ENCODE peak calls at places on chromosomes 11 and 22, in ten cellular contexts. One of them, this sample, is unnamed.

GRCh38 chr11:118889796-118890195 is 6.1 kb downstream of the CXCR5 start:
- DNase-seq in stomach: no peak
- DNase-seq in left lung: no peak
- DNase-seq in DND-41: no peak
- DNase-seq in PC-9: peak
- DNase-seq in cardiac muscle cell: peak
- DNase-seq in CD8-positive, alpha-beta T cell: no peak
- DNase-seq in uterus: peak
- DNase-seq in tibial nerve: no peak
- DNase-seq in WTC11: no peak
- DNase-seq in this sample: no peak

GRCh38 chr22:34845391-34845790 is 220.6 kb upstream of the ISX start:
- DNase-seq in stomach: no peak
- DNase-seq in left lung: no peak
- DNase-seq in DND-41: no peak
- DNase-seq in PC-9: no peak
- DNase-seq in cardiac muscle cell: no peak
- DNase-seq in CD8-positive, alpha-beta T cell: no peak
- DNase-seq in uterus: no peak
- DNase-seq in tibial nerve: no peak
- DNase-seq in WTC11: no peak
- DNase-seq in this sample: no peak

GRCh38 chr11:119355091-119355843 is 8.8 kb upstream of the MFRP start:
- DNase-seq in stomach: no peak
- DNase-seq in left lung: no peak
- DNase-seq in DND-41: no peak
- DNase-seq in PC-9: no peak
- DNase-seq in cardiac muscle cell: no peak
- DNase-seq in CD8-positive, alpha-beta T cell: no peak
- DNase-seq in uterus: no peak
- DNase-seq in tibial nerve: no peak
- DNase-seq in WTC11: no peak
- DNase-seq in this sample: no peak

GRCh38 chr22:44309137-44309536 is 3.6 kb downstream of the SHISAL1 start:
- DNase-seq in stomach: no peak
- DNase-seq in left lung: peak
- DNase-seq in DND-41: no peak
- DNase-seq in PC-9: peak
- DNase-seq in cardiac muscle cell: peak
- DNase-seq in CD8-positive, alpha-beta T cell: no peak
- DNase-seq in uterus: peak
- DNase-seq in tibial nerve: no peak
- DNase-seq in WTC11: no peak
- DNase-seq in this sample: no peak

GRCh38 chr22:50603511-50604255 is 3.1 kb downstream of the MAPK8IP2 start:
- DNase-seq in stomach: no peak
- DNase-seq in left lung: peak
- DNase-seq in DND-41: no peak
- DNase-seq in PC-9: no peak
- DNase-seq in cardiac muscle cell: no peak
- DNase-seq in CD8-positive, alpha-beta T cell: no peak
- DNase-seq in uterus: no peak
- DNase-seq in tibial nerve: no peak
- DNase-seq in WTC11: no peak
- DNase-seq in this sample: peak

GRCh38 chr11:35216962-35217667 is 78.1 kb downstream of the CD44 start:
- DNase-seq in stomach: no peak
- DNase-seq in left lung: no peak
- DNase-seq in DND-41: peak
- DNase-seq in PC-9: peak
- DNase-seq in cardiac muscle cell: no peak
- DNase-seq in CD8-positive, alpha-beta T cell: no peak
- DNase-seq in uterus: no peak
- DNase-seq in tibial nerve: no peak
- DNase-seq in WTC11: no peak
- DNase-seq in this sample: no peak

GRCh38 chr11:75313457-75314272 is 37.8 kb downstream of the ARRB1 start:
- DNase-seq in stomach: peak
- DNase-seq in left lung: no peak
- DNase-seq in DND-41: no peak
- DNase-seq in PC-9: no peak
- DNase-seq in cardiac muscle cell: peak
- DNase-seq in CD8-positive, alpha-beta T cell: no peak
- DNase-seq in uterus: peak
- DNase-seq in tibial nerve: no peak
- DNase-seq in WTC11: no peak
- DNase-seq in this sample: no peak

GRCh38 chr22:31377609-31378008 is 21.8 kb upstream of the DRG1 start:
- DNase-seq in stomach: no peak
- DNase-seq in left lung: no peak
- DNase-seq in DND-41: no peak
- DNase-seq in PC-9: no peak
- DNase-seq in cardiac muscle cell: peak
- DNase-seq in CD8-positive, alpha-beta T cell: no peak
- DNase-seq in uterus: no peak
- DNase-seq in tibial nerve: no peak
- DNase-seq in WTC11: no peak
- DNase-seq in this sample: no peak

GRCh38 chr11:60130496-60130895 is 42.0 kb downstream of the MS4A2 start:
- DNase-seq in stomach: no peak
- DNase-seq in left lung: no peak
- DNase-seq in DND-41: peak
- DNase-seq in PC-9: no peak
- DNase-seq in cardiac muscle cell: peak
- DNase-seq in CD8-positive, alpha-beta T cell: no peak
- DNase-seq in uterus: no peak
- DNase-seq in tibial nerve: no peak
- DNase-seq in WTC11: peak
- DNase-seq in this sample: peak

GRCh38 chr22:37487559-37487958 is 1.4 kb upstream of the MFNG start:
- DNase-seq in stomach: no peak
- DNase-seq in left lung: no peak
- DNase-seq in DND-41: no peak
- DNase-seq in PC-9: no peak
- DNase-seq in cardiac muscle cell: no peak
- DNase-seq in CD8-positive, alpha-beta T cell: no peak
- DNase-seq in uterus: no peak
- DNase-seq in tibial nerve: no peak
- DNase-seq in WTC11: no peak
- DNase-seq in this sample: no peak

GRCh38 chr22:37485006-37485713 is 1.0 kb downstream of the MFNG start:
- DNase-seq in stomach: no peak
- DNase-seq in left lung: peak
- DNase-seq in DND-41: peak
- DNase-seq in PC-9: no peak
- DNase-seq in cardiac muscle cell: no peak
- DNase-seq in CD8-positive, alpha-beta T cell: peak
- DNase-seq in uterus: no peak
- DNase-seq in tibial nerve: no peak
- DNase-seq in WTC11: no peak
- DNase-seq in this sample: peak

GRCh38 chr22:37487129-37487528 is 945 bp upstream of the MFNG start:
- DNase-seq in stomach: no peak
- DNase-seq in left lung: no peak
- DNase-seq in DND-41: no peak
- DNase-seq in PC-9: no peak
- DNase-seq in cardiac muscle cell: no peak
- DNase-seq in CD8-positive, alpha-beta T cell: no peak
- DNase-seq in uterus: no peak
- DNase-seq in tibial nerve: no peak
- DNase-seq in WTC11: no peak
- DNase-seq in this sample: no peak

GRCh38 chr22:37485714-37486223 is 415 bp downstream of the MFNG start:
- DNase-seq in stomach: no peak
- DNase-seq in left lung: no peak
- DNase-seq in DND-41: peak
- DNase-seq in PC-9: no peak
- DNase-seq in cardiac muscle cell: no peak
- DNase-seq in CD8-positive, alpha-beta T cell: no peak
- DNase-seq in uterus: no peak
- DNase-seq in tibial nerve: no peak
- DNase-seq in WTC11: no peak
- DNase-seq in this sample: no peak

DNA sequence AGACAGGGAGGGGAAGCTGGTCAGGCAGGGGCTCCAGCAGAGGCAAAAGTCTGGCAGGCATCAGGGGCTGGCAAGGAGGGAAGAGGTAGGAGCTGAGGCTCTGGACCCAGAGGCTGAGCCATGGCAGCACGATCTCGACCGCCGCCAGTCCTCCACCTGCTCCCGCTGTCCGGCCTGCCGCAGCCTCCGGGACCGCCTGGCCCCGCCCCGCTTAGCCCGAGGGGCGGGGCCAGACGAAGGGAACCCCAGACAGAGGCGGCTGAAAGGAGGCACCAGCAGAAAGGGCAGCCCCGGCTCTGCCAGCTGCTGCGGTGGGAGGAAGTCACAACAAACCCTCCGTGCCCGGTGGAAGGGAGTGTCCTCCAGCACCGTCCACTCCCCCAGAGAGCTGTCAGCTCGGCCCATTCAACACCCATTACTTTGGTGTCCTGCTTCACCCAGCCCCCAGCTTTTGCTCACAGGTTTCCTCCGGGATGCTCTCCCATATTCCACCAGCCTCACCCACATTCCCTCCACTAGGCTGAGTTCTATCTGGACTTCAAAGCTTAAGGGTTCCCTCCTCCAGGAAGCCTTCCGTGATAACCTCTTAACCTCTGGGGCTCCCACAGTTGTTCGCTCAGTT is at the start of gene MFNG:
- DNase-seq in stomach: peak
- DNase-seq in left lung: peak
- DNase-seq in DND-41: peak
- DNase-seq in PC-9: no peak
- DNase-seq in cardiac muscle cell: peak
- DNase-seq in CD8-positive, alpha-beta T cell: peak
- DNase-seq in uterus: peak
- DNase-seq in tibial nerve: peak
- DNase-seq in WTC11: peak
- DNase-seq in this sample: peak
- TF ChIP-seq CTCF in stomach: no peak
- TF ChIP-seq CTCF in left lung: no peak
- TF ChIP-seq CTCF in DND-41: no peak
- TF ChIP-seq CTCF in PC-9: no peak
- TF ChIP-seq CTCF in cardiac muscle cell: no peak
- TF ChIP-seq CTCF in CD8-positive, alpha-beta T cell: no peak
- TF ChIP-seq CTCF in uterus: no peak
- TF ChIP-seq CTCF in tibial nerve: no peak
- TF ChIP-seq CTCF in WTC11: no peak
- TF ChIP-seq CTCF in this sample: no peak

DNA sequence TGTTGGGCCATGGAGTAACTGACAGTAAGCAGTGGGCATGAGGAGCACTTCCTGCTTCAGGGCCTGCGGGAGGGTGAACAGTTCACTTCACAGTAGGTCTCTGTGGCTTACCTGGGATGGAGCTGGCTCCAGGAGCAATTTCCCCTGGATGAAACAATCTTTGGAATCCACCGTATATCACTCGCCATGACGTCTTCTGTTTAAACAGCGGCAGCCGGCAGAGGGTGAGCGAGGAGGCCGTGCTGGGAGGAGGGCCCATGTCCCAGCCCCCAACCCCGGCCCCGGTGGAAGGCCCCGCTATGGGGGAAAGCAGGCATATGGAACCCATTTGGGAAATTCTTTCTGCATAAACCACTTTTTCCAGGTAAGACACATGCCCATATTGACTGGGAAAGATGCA is 40.1 kb downstream of the SMIM38 start:
- DNase-seq in stomach: no peak
- DNase-seq in left lung: no peak
- DNase-seq in DND-41: no peak
- DNase-seq in PC-9: no peak
- DNase-seq in cardiac muscle cell: no peak
- DNase-seq in CD8-positive, alpha-beta T cell: no peak
- DNase-seq in uterus: no peak
- DNase-seq in tibial nerve: no peak
- DNase-seq in WTC11: no peak
- DNase-seq in this sample: no peak
- TF ChIP-seq CTCF in stomach: no peak
- TF ChIP-seq CTCF in left lung: no peak
- TF ChIP-seq CTCF in DND-41: no peak
- TF ChIP-seq CTCF in PC-9: no peak
- TF ChIP-seq CTCF in cardiac muscle cell: no peak
- TF ChIP-seq CTCF in CD8-positive, alpha-beta T cell: no peak
- TF ChIP-seq CTCF in uterus: no peak
- TF ChIP-seq CTCF in tibial nerve: no peak
- TF ChIP-seq CTCF in WTC11: no peak
- TF ChIP-seq CTCF in this sample: no peak

DNA sequence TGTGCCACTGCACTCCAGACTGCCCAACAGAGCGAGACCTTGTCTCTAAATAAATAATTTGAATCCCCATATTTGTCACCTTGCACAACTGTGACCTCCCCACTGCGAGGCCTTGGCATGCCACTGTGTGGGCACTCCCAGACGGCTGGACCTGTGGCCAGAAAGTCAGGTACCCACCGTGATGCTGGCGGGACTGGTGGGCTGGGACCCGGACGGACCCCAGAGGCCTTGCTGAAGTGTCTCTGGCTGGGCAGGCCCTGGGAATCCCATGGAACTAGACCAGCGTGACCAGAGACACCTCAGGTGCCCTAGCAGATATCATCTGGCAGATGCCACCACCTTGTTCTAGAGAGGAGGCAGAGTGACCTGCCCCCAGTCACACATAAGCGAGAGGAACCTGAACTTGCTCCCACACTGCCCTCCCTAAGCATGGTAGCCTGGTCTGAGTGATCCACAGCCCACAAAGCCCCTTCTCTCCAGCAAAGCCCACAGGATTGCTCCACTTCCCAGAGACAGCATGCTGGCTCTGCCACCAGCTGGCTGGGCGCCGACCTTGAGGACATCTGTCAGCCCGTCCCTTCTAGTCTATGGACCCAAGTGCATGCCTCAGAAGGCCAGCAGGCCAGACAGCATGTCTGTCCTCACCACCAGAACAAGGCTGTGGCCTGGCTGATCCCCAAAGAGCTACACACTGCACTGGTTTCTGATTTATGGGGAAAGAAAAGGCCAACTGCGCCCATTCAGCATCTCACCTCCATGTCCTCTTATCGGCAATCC is 9.5 kb downstream of the MACROD1 start:
- DNase-seq in stomach: no peak
- DNase-seq in left lung: no peak
- DNase-seq in DND-41: no peak
- DNase-seq in PC-9: no peak
- DNase-seq in cardiac muscle cell: no peak
- DNase-seq in CD8-positive, alpha-beta T cell: no peak
- DNase-seq in uterus: no peak
- DNase-seq in tibial nerve: no peak
- DNase-seq in WTC11: no peak
- DNase-seq in this sample: no peak
- TF ChIP-seq CTCF in stomach: no peak
- TF ChIP-seq CTCF in left lung: no peak
- TF ChIP-seq CTCF in DND-41: no peak
- TF ChIP-seq CTCF in PC-9: no peak
- TF ChIP-seq CTCF in cardiac muscle cell: no peak
- TF ChIP-seq CTCF in CD8-positive, alpha-beta T cell: no peak
- TF ChIP-seq CTCF in uterus: no peak
- TF ChIP-seq CTCF in tibial nerve: no peak
- TF ChIP-seq CTCF in WTC11: no peak
- TF ChIP-seq CTCF in this sample: no peak

DNA sequence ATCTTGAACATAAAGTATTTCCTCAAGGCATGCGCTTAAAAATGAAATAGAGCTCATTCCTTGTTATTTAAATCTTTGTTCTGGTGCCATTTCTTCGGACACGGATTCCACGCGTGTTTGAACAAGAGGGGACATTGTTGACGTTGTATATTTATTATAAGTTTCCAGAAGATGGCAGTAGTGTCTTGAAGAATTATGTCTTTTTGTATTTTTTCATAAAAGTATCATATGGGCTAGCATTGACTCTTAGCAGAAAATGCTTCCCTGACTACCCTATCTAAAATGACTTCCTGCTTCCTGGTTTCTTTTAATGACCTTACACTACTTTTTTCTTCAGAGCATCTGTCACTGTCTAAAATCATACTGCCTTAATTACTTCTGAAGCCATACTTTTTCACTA is 20.4 kb downstream of the BIRC2 start:
- DNase-seq in stomach: no peak
- DNase-seq in left lung: no peak
- DNase-seq in DND-41: no peak
- DNase-seq in PC-9: no peak
- DNase-seq in cardiac muscle cell: peak
- DNase-seq in CD8-positive, alpha-beta T cell: no peak
- DNase-seq in uterus: no peak
- DNase-seq in tibial nerve: no peak
- DNase-seq in WTC11: no peak
- DNase-seq in this sample: no peak
- TF ChIP-seq CTCF in stomach: no peak
- TF ChIP-seq CTCF in left lung: no peak
- TF ChIP-seq CTCF in DND-41: peak
- TF ChIP-seq CTCF in PC-9: peak
- TF ChIP-seq CTCF in cardiac muscle cell: peak
- TF ChIP-seq CTCF in CD8-positive, alpha-beta T cell: peak
- TF ChIP-seq CTCF in uterus: no peak
- TF ChIP-seq CTCF in tibial nerve: peak
- TF ChIP-seq CTCF in WTC11: no peak
- TF ChIP-seq CTCF in this sample: no peak